ENCODE peak calls at places on chromosomes 5 and 9, in four cellular contexts. One of them, this sample, is unnamed.
A peak's percentile ranks its signal among the peaks of the same experiment; 100 is the strongest.

GRCh38 chr9:124202447-124202971 is 55.2 kb upstream of the NEK6 start:
- DNase-seq in GM23338: no peak
- DNase-seq in retina: no peak
- DNase-seq in ovary: no peak
- DNase-seq in this sample: no peak

GRCh38 chr9:34145165-34145564 is 18.7 kb upstream of the DCAF12 start:
- DNase-seq in retina: no peak
- DNase-seq in ovary: no peak
- DNase-seq in GM23338: peak; percentile 27
- DNase-seq in this sample: no peak

GRCh38 chr5:147179555-147180147 is 55.2 kb upstream of the STK32A start:
- DNase-seq in ovary: no peak
- DNase-seq in retina: no peak
- DNase-seq in GM23338: no peak
- DNase-seq in this sample: no peak

GRCh38 chr9:92704528-92704927 is 34.6 kb upstream of the IPPK start:
- DNase-seq in ovary: no peak
- DNase-seq in retina: no peak
- DNase-seq in GM23338: no peak
- DNase-seq in this sample: no peak

GRCh38 chr5:137629646-137630045 is 106.2 kb downstream of the KLHL3 start:
- DNase-seq in GM23338: peak; percentile 80
- DNase-seq in retina: peak; percentile 66
- DNase-seq in ovary: no peak
- DNase-seq in this sample: peak; percentile 72

GRCh38 chr5:6377121-6377520 is 1.2 kb downstream of the MED10 start:
- DNase-seq in GM23338: no peak
- DNase-seq in ovary: no peak
- DNase-seq in retina: no peak
- DNase-seq in this sample: no peak

GRCh38 chr9:100473271-100474081 is 527 bp downstream of the TMEFF1 start:
- DNase-seq in GM23338: peak; percentile 57
- DNase-seq in retina: peak; percentile 86
- DNase-seq in ovary: peak; percentile 21
- DNase-seq in this sample: peak; percentile 48

GRCh38 chr9:72898784-72899733 is 53.8 kb downstream of the ALDH1A1 start:
- DNase-seq in retina: no peak
- DNase-seq in GM23338: no peak
- DNase-seq in ovary: no peak
- DNase-seq in this sample: no peak

GRCh38 chr5:61758711-61759110 is 426.7 kb downstream of the ZSWIM6 start:
- DNase-seq in ovary: no peak
- DNase-seq in retina: no peak
- DNase-seq in GM23338: no peak
- DNase-seq in this sample: no peak

GRCh38 chr5:77867194-77867691 is 91.1 kb upstream of the TBCA start:
- DNase-seq in retina: no peak
- DNase-seq in ovary: no peak
- DNase-seq in GM23338: peak; percentile 24
- DNase-seq in this sample: no peak

GRCh38 chr9:109904666-109905065 is 124.7 kb downstream of the PALM2AKAP2 start:
- DNase-seq in GM23338: no peak
- DNase-seq in retina: no peak
- DNase-seq in ovary: no peak
- DNase-seq in this sample: no peak

GRCh38 chr9:34139477-34140146 is 13.1 kb upstream of the DCAF12 start:
- DNase-seq in GM23338: peak; percentile 33
- DNase-seq in retina: no peak
- DNase-seq in ovary: peak; percentile 63
- DNase-seq in this sample: peak; percentile 31